ENCODE peak calls at places on chromosomes 7 and 10, in seven cellular contexts. F, G, B, O, D, C and J are unnamed samples.

GRCh38 chr7:6277476-6277875 is 5.1 kb upstream of the CYTH3 start:
- DNase-seq in F (no peak), G (no peak), B (no peak), O (no peak), D (no peak), C (no peak), J (no peak)

GRCh38 chr7:140190588-140190987 is 13.8 kb upstream of the KDM7A start:
- DNase-seq in F (no peak), G (no peak), B (no peak), O (no peak), D (no peak), C (no peak), J (no peak)

GRCh38 chr7:77281780-77282478 is 82.3 kb upstream of the FGL2 start:
- DNase-seq in F (no peak), G (no peak), B (no peak), O (no peak), D (no peak), C (no peak), J (no peak)

GRCh38 chr10:125605167-125605566 is 77.8 kb downstream of the TEX36 start:
- DNase-seq in F (no peak), G (no peak), B (no peak), O (peak; percentile 51), D (no peak), C (no peak), J (no peak)

GRCh38 chr10:95278061-95278988 is 12.5 kb downstream of the PDLIM1 start:
- DNase-seq in F (no peak), G (no peak), B (peak; percentile 92), O (no peak), D (no peak), C (no peak), J (no peak)

GRCh38 chr10:91340613-91341362 is 69.4 kb upstream of the HECTD2 start:
- DNase-seq in F (no peak), G (no peak), B (no peak), O (no peak), D (no peak), C (no peak), J (no peak)

GRCh38 chr10:12902135-12902572 is 99.4 kb downstream of the CCDC3 start:
- DNase-seq in F (peak; percentile 68), G (peak; percentile 25), B (peak; percentile 50), O (peak; percentile 66), D (peak; percentile 33), C (peak; percentile 4), J (peak; percentile 64)

GRCh38 chr10:128804411-128804810 is 662.6 kb upstream of the MGMT start:
- DNase-seq in F (no peak), G (no peak), B (no peak), O (no peak), D (no peak), C (no peak), J (no peak)

GRCh38 chr7:158064631-158065030 is 523.0 kb downstream of the PTPRN2 start:
- DNase-seq in F (no peak), G (no peak), B (no peak), O (no peak), D (no peak), C (no peak), J (no peak)

GRCh38 chr7:137953692-137954470 is 48.0 kb downstream of the CREB3L2 start:
- DNase-seq in F (no peak), G (no peak), B (no peak), O (peak; percentile 68), D (peak; percentile 27), C (no peak), J (peak; percentile 45)

GRCh38 chr7:135929249-135929648 is 47.9 kb downstream of the MTPN start:
- DNase-seq in F (no peak), G (no peak), B (no peak), O (no peak), D (no peak), C (no peak), J (no peak)

GRCh38 chr7:28754027-28754426 is 204.1 kb downstream of the TRIL start:
- DNase-seq in F (no peak), G (no peak), B (no peak), O (no peak), D (no peak), C (no peak), J (no peak)

GRCh38 chr7:84202855-84203254 is 8.3 kb upstream of the SEMA3A start:
- DNase-seq in F (no peak), G (no peak), B (no peak), O (no peak), D (no peak), C (no peak), J (no peak)

GRCh38 chr7:124679826-124680225 is 85.8 kb downstream of the GPR37 start:
- DNase-seq in F (no peak), G (no peak), B (no peak), O (no peak), D (no peak), C (no peak), J (no peak)

GRCh38 chr10:95243318-95243617 is 47.5 kb downstream of the PDLIM1 start:
- DNase-seq in F (no peak), G (no peak), B (no peak), O (no peak), D (no peak), C (no peak), J (no peak)

GRCh38 chr7:104922187-104923009 is 91.6 kb upstream of the KMT2E start:
- DNase-seq in F (no peak), G (no peak), B (no peak), O (no peak), D (no peak), C (no peak), J (no peak)

GRCh38 chr7:149869867-149870266 is 3.9 kb upstream of the ATP6V0E2 start:
- DNase-seq in F (no peak), G (no peak), B (no peak), O (no peak), D (no peak), C (no peak), J (no peak)

GRCh38 chr10:74418285-74418872 is 267.4 kb downstream of the ADK start:
- DNase-seq in F (no peak), G (no peak), B (no peak), O (peak; percentile 42), D (no peak), C (no peak), J (peak; percentile 58)

GRCh38 chr10:44803820-44804219 is 107.3 kb upstream of the TMEM72 start:
- DNase-seq in F (no peak), G (no peak), B (no peak), O (no peak), D (no peak), C (no peak), J (no peak)

GRCh38 chr10:79293841-79294705 is 53.2 kb upstream of the PPIF start:
- DNase-seq in F (no peak), G (no peak), B (no peak), O (no peak), D (no peak), C (no peak), J (no peak)

GRCh38 chr10:7876541-7877127 is 58.3 kb downstream of the TAF3 start:
- DNase-seq in F (no peak), G (no peak), B (no peak), O (no peak), D (no peak), C (no peak), J (no peak)

GRCh38 chr7:131238260-131238940 is 89.3 kb upstream of the MKLN1 start:
- DNase-seq in F (no peak), G (no peak), B (peak; percentile 68), O (no peak), D (no peak), C (no peak), J (no peak)

GRCh38 chr7:52944916-52945315 is 90.5 kb upstream of the POM121L12 start:
- DNase-seq in F (no peak), G (no peak), B (no peak), O (no peak), D (no peak), C (no peak), J (no peak)

GRCh38 chr7:51141451-51141971 is 175.1 kb downstream of the COBL start:
- DNase-seq in F (no peak), G (no peak), B (no peak), O (peak; percentile 12), D (no peak), C (no peak), J (peak; percentile 14)

GRCh38 chr7:33556471-33556870 is 348.9 kb upstream of the BMPER start:
- DNase-seq in F (no peak), G (no peak), B (no peak), O (no peak), D (no peak), C (no peak), J (no peak)

DNA sequence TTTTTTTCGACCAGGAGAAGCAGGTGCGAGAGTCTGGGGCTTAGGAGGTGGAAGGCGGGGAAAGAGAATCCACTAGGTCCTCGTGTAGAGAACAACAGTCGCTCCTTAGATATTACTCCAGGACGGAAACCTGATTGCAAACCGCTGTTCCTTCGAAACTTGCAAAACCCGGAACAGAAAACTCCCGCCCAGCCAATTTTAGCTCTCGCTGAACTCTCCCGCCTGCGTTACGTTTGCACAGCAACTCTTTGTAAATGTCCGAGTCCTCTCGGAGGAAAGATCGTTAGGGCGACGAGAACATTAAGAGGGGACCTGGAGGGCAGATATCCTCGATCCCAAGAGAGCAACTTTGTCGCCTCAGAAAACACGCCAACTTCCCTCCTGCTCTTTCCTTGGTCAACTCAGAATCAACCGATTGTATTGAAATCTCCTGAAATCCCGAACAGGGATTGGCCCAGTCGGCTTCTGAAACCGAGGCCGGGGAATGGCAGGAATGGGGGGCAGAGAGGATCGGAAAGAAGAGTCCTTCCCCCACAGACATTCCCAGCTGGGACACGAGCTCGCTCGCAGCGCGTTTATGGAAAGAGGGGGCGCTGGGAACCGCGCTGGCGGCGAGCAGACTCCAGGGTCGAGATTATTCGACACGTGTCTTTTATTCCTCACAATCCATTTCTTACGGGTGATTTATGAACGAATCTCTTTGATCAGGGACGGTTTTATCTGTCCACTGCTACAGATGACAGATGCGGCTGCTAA is 9.9 kb downstream of the TWIST1 start:
- DNase-seq in F (peak; percentile 50), G (no peak), B (no peak), O (no peak), D (no peak), C (no peak), J (no peak)
- TF ChIP-seq SP1 in F (no peak), G (no peak), B (no peak), O (no peak), D (no peak), C (no peak), J (no peak)

GRCh38 chr7:36387437-36388345 is 2.0 kb upstream of the ANLN start:
- DNase-seq in F (no peak), G (no peak), B (no peak), O (no peak), D (peak; percentile 48), C (no peak), J (no peak)
- TF ChIP-seq SP1 in F (no peak), G (no peak), B (no peak), O (no peak), D (no peak), C (no peak), J (no peak)

GRCh38 chr10:132700168-132701098 is 85.5 kb downstream of the NKX6-2 start:
- DNase-seq in F (no peak), G (no peak), B (no peak), O (no peak), D (no peak), C (no peak), J (peak; percentile 80)
- TF ChIP-seq SP1 in F (no peak), G (no peak), B (no peak), O (no peak), D (no peak), C (no peak), J (no peak)

DNA sequence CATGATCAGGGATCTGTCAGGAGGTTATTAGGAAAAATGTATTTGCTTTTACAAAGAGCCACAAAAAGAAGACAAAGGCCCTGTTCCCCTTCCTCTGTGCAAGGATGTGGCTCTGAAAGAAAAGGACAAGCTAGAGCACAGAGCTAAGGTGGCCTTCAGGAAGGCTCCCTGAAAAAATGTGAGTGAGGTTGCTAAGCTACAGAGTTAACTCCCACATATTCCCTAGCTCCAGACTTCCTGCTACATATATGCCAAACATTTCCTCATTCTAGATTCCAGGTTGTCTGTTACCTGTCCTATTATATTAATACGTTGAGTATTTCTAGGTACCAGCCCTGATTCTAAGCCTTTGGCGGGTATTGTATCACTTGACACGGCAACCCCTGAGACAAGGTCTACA is 369.1 kb downstream of the PARD3 start:
- DNase-seq in F (no peak), G (no peak), B (no peak), O (no peak), D (no peak), C (no peak), J (no peak)
- TF ChIP-seq SP1 in F (no peak), G (no peak), B (no peak), O (no peak), D (no peak), C (no peak), J (no peak)